ENCODE peak calls at places on chromosomes 1 and 21, in four cellular contexts. One of them, this sample, is unnamed.
A peak's percentile ranks its signal among the peaks of the same experiment; 100 is the strongest.

GRCh38 chr1:23951646-23952095 is 8.0 kb upstream of the PNRC2 start:
- DNase-seq in skeletal muscle cell: peak; percentile 87
- DNase-seq in mucosa of gallbladder: no peak
- DNase-seq in NCI-H446: no peak
- DNase-seq in this sample: no peak

GRCh38 chr1:58515794-58516401 is 30.6 kb downstream of the OMA1 start:
- DNase-seq in NCI-H446: peak; percentile 73
- DNase-seq in skeletal muscle cell: peak; percentile 44
- DNase-seq in mucosa of gallbladder: peak; percentile 21
- DNase-seq in this sample: peak; percentile 51

GRCh38 chr1:41450747-41451285 is 33.7 kb downstream of the EDN2 start:
- DNase-seq in NCI-H446: no peak
- DNase-seq in mucosa of gallbladder: no peak
- DNase-seq in skeletal muscle cell: no peak
- DNase-seq in this sample: no peak

GRCh38 chr1:183870351-183871077 is 65.6 kb downstream of the RGL1 start:
- DNase-seq in mucosa of gallbladder: no peak
- DNase-seq in skeletal muscle cell: no peak
- DNase-seq in NCI-H446: no peak
- DNase-seq in this sample: no peak

GRCh38 chr1:20936621-20937020 is 149.5 kb upstream of the HP1BP3 start:
- DNase-seq in mucosa of gallbladder: no peak
- DNase-seq in skeletal muscle cell: no peak
- DNase-seq in NCI-H446: no peak
- DNase-seq in this sample: no peak

GRCh38 chr1:63617450-63617849 is 24.2 kb downstream of the PGM1 start:
- DNase-seq in mucosa of gallbladder: no peak
- DNase-seq in skeletal muscle cell: no peak
- DNase-seq in NCI-H446: no peak
- DNase-seq in this sample: no peak

GRCh38 chr21:38984982-38985422 is 179.3 kb downstream of the ETS2 start:
- DNase-seq in NCI-H446: no peak
- DNase-seq in skeletal muscle cell: peak; percentile 82
- DNase-seq in mucosa of gallbladder: no peak
- DNase-seq in this sample: no peak

GRCh38 chr1:17027403-17027802 is 15.7 kb upstream of the ATP13A2 start:
- DNase-seq in mucosa of gallbladder: no peak
- DNase-seq in NCI-H446: no peak
- DNase-seq in skeletal muscle cell: no peak
- DNase-seq in this sample: no peak

GRCh38 chr1:109641341-109641740 is 14.6 kb upstream of the GSTM4 start:
- DNase-seq in skeletal muscle cell: no peak
- DNase-seq in mucosa of gallbladder: no peak
- DNase-seq in NCI-H446: no peak
- DNase-seq in this sample: no peak

GRCh38 chr1:67582625-67583461 is 102.2 kb upstream of the GADD45A start:
- DNase-seq in NCI-H446: no peak
- DNase-seq in mucosa of gallbladder: no peak
- DNase-seq in skeletal muscle cell: no peak
- DNase-seq in this sample: no peak

GRCh38 chr21:29164330-29164942 is 34.0 kb downstream of the MAP3K7CL start:
- DNase-seq in NCI-H446: peak; percentile 62
- DNase-seq in mucosa of gallbladder: no peak
- DNase-seq in skeletal muscle cell: no peak
- DNase-seq in this sample: peak; percentile 15

GRCh38 chr1:93659805-93660479 is 21.7 kb downstream of the BCAR3 start:
- DNase-seq in NCI-H446: no peak
- DNase-seq in skeletal muscle cell: no peak
- DNase-seq in mucosa of gallbladder: no peak
- DNase-seq in this sample: no peak

GRCh38 chr1:160423966-160424365 is 23.6 kb downstream of the VANGL2 start:
- DNase-seq in skeletal muscle cell: no peak
- DNase-seq in mucosa of gallbladder: no peak
- DNase-seq in NCI-H446: no peak
- DNase-seq in this sample: no peak

GRCh38 chr1:227766015-227766634 is 30.9 kb downstream of the SNAP47 start:
- DNase-seq in NCI-H446: no peak
- DNase-seq in skeletal muscle cell: no peak
- DNase-seq in mucosa of gallbladder: peak; percentile 42
- DNase-seq in this sample: no peak

GRCh38 chr1:147273409-147274307 is 31.2 kb downstream of the CHD1L start:
- DNase-seq in NCI-H446: peak; percentile 53
- DNase-seq in skeletal muscle cell: peak; percentile 54
- DNase-seq in mucosa of gallbladder: peak; percentile 19
- DNase-seq in this sample: no peak

GRCh38 chr1:203361843-203362524 is 11.1 kb upstream of the FMOD start:
- DNase-seq in NCI-H446: no peak
- DNase-seq in mucosa of gallbladder: no peak
- DNase-seq in skeletal muscle cell: no peak
- DNase-seq in this sample: no peak